ENCODE peak calls at places on chromosome X, in five cellular contexts. One of them, this sample, is unnamed.
A peak's percentile ranks its signal among the peaks of the same experiment; 100 is the strongest.

GRCh38 chrX:115561605-115562491 is 874 bp downstream of the PLS3 start:
- DNase-seq in mesenchymal stem cell: peak; percentile 68
- DNase-seq in neuronal stem cell: peak; percentile 24
- DNase-seq in IMR-90: peak; percentile 35
- DNase-seq in trophoblast cell: peak; percentile 3
- DNase-seq in this sample: peak; percentile 58

GRCh38 chrX:9130031-9130430 is 96.1 kb upstream of the FAM9B start:
- DNase-seq in mesenchymal stem cell: no peak
- DNase-seq in trophoblast cell: no peak
- DNase-seq in IMR-90: no peak
- DNase-seq in neuronal stem cell: no peak
- DNase-seq in this sample: no peak

GRCh38 chrX:101191217-101191750 is 28.3 kb upstream of the DRP2 start:
- DNase-seq in neuronal stem cell: peak; percentile 31
- DNase-seq in trophoblast cell: no peak
- DNase-seq in IMR-90: no peak
- DNase-seq in mesenchymal stem cell: no peak
- DNase-seq in this sample: peak; percentile 63

GRCh38 chrX:110806145-110806544 is 10.5 kb upstream of the CHRDL1 start:
- DNase-seq in IMR-90: peak; percentile 9
- DNase-seq in neuronal stem cell: no peak
- DNase-seq in mesenchymal stem cell: no peak
- DNase-seq in trophoblast cell: no peak
- DNase-seq in this sample: no peak

GRCh38 chrX:68929332-68930150 is 100.7 kb downstream of the EFNB1 start:
- DNase-seq in mesenchymal stem cell: peak; percentile 62
- DNase-seq in trophoblast cell: peak; percentile 13
- DNase-seq in neuronal stem cell: no peak
- DNase-seq in IMR-90: peak; percentile 85
- DNase-seq in this sample: no peak

GRCh38 chrX:52574416-52575275 is 57.8 kb upstream of the XAGE1B start:
- DNase-seq in mesenchymal stem cell: peak; percentile 45
- DNase-seq in neuronal stem cell: peak; percentile 31
- DNase-seq in trophoblast cell: no peak
- DNase-seq in IMR-90: peak; percentile 61
- DNase-seq in this sample: no peak

GRCh38 chrX:650274-650673 is 19.7 kb downstream of the SHOX start:
- DNase-seq in IMR-90: no peak
- DNase-seq in neuronal stem cell: no peak
- DNase-seq in mesenchymal stem cell: no peak
- DNase-seq in trophoblast cell: no peak
- DNase-seq in this sample: no peak

GRCh38 chrX:49155243-49155899 is 7.2 kb upstream of the MAGIX start:
- DNase-seq in IMR-90: peak; percentile 58
- DNase-seq in mesenchymal stem cell: peak; percentile 64
- DNase-seq in trophoblast cell: no peak
- DNase-seq in neuronal stem cell: peak; percentile 60
- DNase-seq in this sample: peak; percentile 78

GRCh38 chrX:149522914-149523313 is 17.8 kb upstream of the IDS start:
- DNase-seq in mesenchymal stem cell: no peak
- DNase-seq in IMR-90: no peak
- DNase-seq in neuronal stem cell: no peak
- DNase-seq in trophoblast cell: no peak
- DNase-seq in this sample: no peak

GRCh38 chrX:115901241-115901640 is 269.3 kb upstream of the AGTR2 start:
- DNase-seq in mesenchymal stem cell: no peak
- DNase-seq in IMR-90: no peak
- DNase-seq in trophoblast cell: no peak
- DNase-seq in neuronal stem cell: no peak
- DNase-seq in this sample: peak; percentile 30

GRCh38 chrX:7266261-7266660 is 118.3 kb upstream of the PUDP start:
- DNase-seq in neuronal stem cell: no peak
- DNase-seq in IMR-90: peak; percentile 34
- DNase-seq in mesenchymal stem cell: no peak
- DNase-seq in trophoblast cell: no peak
- DNase-seq in this sample: no peak

GRCh38 chrX:66200050-66200664 is 36.1 kb downstream of the HEPH start:
- DNase-seq in neuronal stem cell: no peak
- DNase-seq in trophoblast cell: no peak
- DNase-seq in mesenchymal stem cell: no peak
- DNase-seq in IMR-90: no peak
- DNase-seq in this sample: no peak

GRCh38 chrX:11171956-11172355 is 60.8 kb downstream of the HCCS start:
- DNase-seq in mesenchymal stem cell: no peak
- DNase-seq in trophoblast cell: no peak
- DNase-seq in IMR-90: no peak
- DNase-seq in neuronal stem cell: no peak
- DNase-seq in this sample: no peak

GRCh38 chrX:46965125-46965758 is 53.0 kb downstream of the JADE3 start:
- DNase-seq in neuronal stem cell: no peak
- DNase-seq in trophoblast cell: no peak
- DNase-seq in mesenchymal stem cell: peak; percentile 69
- DNase-seq in IMR-90: peak; percentile 73
- DNase-seq in this sample: no peak

GRCh38 chrX:68711845-68712244 is 64.4 kb downstream of the STARD8 start:
- DNase-seq in IMR-90: no peak
- DNase-seq in trophoblast cell: no peak
- DNase-seq in mesenchymal stem cell: no peak
- DNase-seq in neuronal stem cell: no peak
- DNase-seq in this sample: no peak

GRCh38 chrX:71236858-71237257 is 13.8 kb downstream of the GJB1 start:
- DNase-seq in IMR-90: no peak
- DNase-seq in trophoblast cell: no peak
- DNase-seq in neuronal stem cell: no peak
- DNase-seq in mesenchymal stem cell: no peak
- DNase-seq in this sample: no peak

GRCh38 chrX:104195489-104196084 is 29.3 kb downstream of the FAM199X start:
- DNase-seq in mesenchymal stem cell: peak; percentile 44
- DNase-seq in IMR-90: peak; percentile 25
- DNase-seq in neuronal stem cell: peak; percentile 5
- DNase-seq in trophoblast cell: no peak
- DNase-seq in this sample: no peak

GRCh38 chrX:23271011-23271410 is 63.6 kb upstream of the PTCHD1 start:
- DNase-seq in neuronal stem cell: no peak
- DNase-seq in trophoblast cell: no peak
- DNase-seq in mesenchymal stem cell: no peak
- DNase-seq in IMR-90: no peak
- DNase-seq in this sample: no peak

GRCh38 chrX:130111220-130111934 is 1.1 kb upstream of the ELF4 start:
- DNase-seq in IMR-90: no peak
- DNase-seq in mesenchymal stem cell: peak; percentile 29
- DNase-seq in trophoblast cell: no peak
- DNase-seq in neuronal stem cell: no peak
- DNase-seq in this sample: no peak

GRCh38 chrX:8191022-8191421 is 20.0 kb upstream of the VCX2 start:
- DNase-seq in trophoblast cell: peak; percentile 90
- DNase-seq in IMR-90: no peak
- DNase-seq in mesenchymal stem cell: no peak
- DNase-seq in neuronal stem cell: no peak
- DNase-seq in this sample: no peak

GRCh38 chrX:122219226-122219625 is 964.9 kb upstream of the GRIA3 start:
- DNase-seq in mesenchymal stem cell: no peak
- DNase-seq in IMR-90: no peak
- DNase-seq in neuronal stem cell: no peak
- DNase-seq in trophoblast cell: no peak
- DNase-seq in this sample: no peak

GRCh38 chrX:619812-620493 is 10.6 kb upstream of the SHOX start:
- DNase-seq in trophoblast cell: no peak
- DNase-seq in IMR-90: no peak
- DNase-seq in mesenchymal stem cell: no peak
- DNase-seq in neuronal stem cell: no peak
- DNase-seq in this sample: peak; percentile 30

GRCh38 chrX:154020500-154021115 is 906 bp upstream of the IRAK1 start:
- DNase-seq in IMR-90: no peak
- DNase-seq in trophoblast cell: no peak
- DNase-seq in neuronal stem cell: no peak
- DNase-seq in mesenchymal stem cell: peak; percentile 13
- DNase-seq in this sample: no peak
- H3K23ac ChIP-seq in IMR-90: peak overlapping the region; percentile 45
- H3K23ac ChIP-seq in trophoblast cell: no peak overlapping the region
- H3K23ac ChIP-seq in neuronal stem cell: no peak overlapping the region
- H3K23ac ChIP-seq in mesenchymal stem cell: no peak overlapping the region
- H3K23ac ChIP-seq in this sample: no peak overlapping the region

GRCh38 chrX:40880712-40881111 is 145.4 kb upstream of the MED14 start:
- DNase-seq in trophoblast cell: no peak
- DNase-seq in IMR-90: no peak
- DNase-seq in mesenchymal stem cell: no peak
- DNase-seq in neuronal stem cell: no peak
- DNase-seq in this sample: no peak

GRCh38 chrX:40877869-40878268 is 142.5 kb upstream of the MED14 start:
- DNase-seq in neuronal stem cell: no peak
- DNase-seq in IMR-90: peak; percentile 39
- DNase-seq in trophoblast cell: no peak
- DNase-seq in mesenchymal stem cell: peak; percentile 24
- DNase-seq in this sample: no peak

GRCh38 chrX:40883021-40883619 is 147.8 kb upstream of the MED14 start:
- DNase-seq in neuronal stem cell: no peak
- DNase-seq in trophoblast cell: no peak
- DNase-seq in mesenchymal stem cell: no peak
- DNase-seq in IMR-90: no peak
- DNase-seq in this sample: no peak

GRCh38 chrX:40878821-40879571 is 143.7 kb upstream of the MED14 start:
- DNase-seq in neuronal stem cell: no peak
- DNase-seq in trophoblast cell: no peak
- DNase-seq in mesenchymal stem cell: no peak
- DNase-seq in IMR-90: no peak
- DNase-seq in this sample: peak; percentile 58
- H2AFZ ChIP-seq in neuronal stem cell: peak overlapping the region; percentile 63
- H2AFZ ChIP-seq in trophoblast cell: no peak overlapping the region
- H2AFZ ChIP-seq in mesenchymal stem cell: no peak overlapping the region
- H2AFZ ChIP-seq in IMR-90: no peak overlapping the region
- H2AFZ ChIP-seq in this sample: no peak overlapping the region

GRCh38 chrX:21839334-21840198 is at the start of gene MBTPS2:
- DNase-seq in trophoblast cell: peak; percentile 73
- DNase-seq in IMR-90: peak; percentile 91
- DNase-seq in mesenchymal stem cell: peak; percentile 89
- DNase-seq in neuronal stem cell: peak; percentile 82
- DNase-seq in this sample: peak; percentile 79
- H4K8ac ChIP-seq in trophoblast cell: peak within 1 kb of the TSS; percentile 96
- H4K8ac ChIP-seq in IMR-90: peak within 1 kb of the TSS; percentile 87
- H4K8ac ChIP-seq in mesenchymal stem cell: peak within 1 kb of the TSS; percentile 90
- H4K8ac ChIP-seq in neuronal stem cell: no peak within 1 kb of the TSS
- H4K8ac ChIP-seq in this sample: no peak within 1 kb of the TSS

GRCh38 chrX:134692233-134692632 is 34.0 kb upstream of the PLAC1 start:
- DNase-seq in mesenchymal stem cell: no peak
- DNase-seq in trophoblast cell: no peak
- DNase-seq in neuronal stem cell: no peak
- DNase-seq in IMR-90: no peak
- DNase-seq in this sample: no peak

GRCh38 chrX:134692990-134693389 is 34.7 kb upstream of the PLAC1 start:
- DNase-seq in trophoblast cell: peak; percentile 34
- DNase-seq in mesenchymal stem cell: peak; percentile 33
- DNase-seq in IMR-90: peak; percentile 78
- DNase-seq in neuronal stem cell: no peak
- DNase-seq in this sample: no peak

GRCh38 chrX:134688839-134689238 is 30.6 kb upstream of the PLAC1 start:
- DNase-seq in IMR-90: peak; percentile 76
- DNase-seq in neuronal stem cell: no peak
- DNase-seq in mesenchymal stem cell: peak; percentile 29
- DNase-seq in trophoblast cell: no peak
- DNase-seq in this sample: no peak

GRCh38 chrX:134693644-134694043 is 35.4 kb upstream of the PLAC1 start:
- DNase-seq in IMR-90: no peak
- DNase-seq in trophoblast cell: no peak
- DNase-seq in neuronal stem cell: no peak
- DNase-seq in mesenchymal stem cell: no peak
- DNase-seq in this sample: no peak

DNA sequence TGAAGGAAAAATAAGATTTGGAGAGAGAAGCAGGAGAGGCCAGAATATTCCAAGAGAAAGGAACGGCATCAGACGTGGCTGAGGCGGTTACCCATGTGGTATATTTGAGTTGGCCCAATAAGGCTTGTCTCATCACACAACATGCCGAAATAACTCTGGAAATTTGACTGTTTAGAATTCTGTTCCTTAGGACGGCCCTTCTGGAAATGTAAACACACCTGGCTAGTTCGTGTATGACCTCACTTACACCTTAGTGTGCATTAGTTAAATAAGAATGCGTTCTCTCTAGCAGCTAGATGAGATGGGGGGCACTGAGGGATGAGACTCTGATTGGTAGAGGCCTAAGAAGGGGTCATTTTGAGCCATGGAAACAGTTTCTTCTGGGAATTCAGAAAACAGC is 33.2 kb upstream of the PLAC1 start:
- DNase-seq in trophoblast cell: no peak
- DNase-seq in IMR-90: no peak
- DNase-seq in mesenchymal stem cell: no peak
- DNase-seq in neuronal stem cell: no peak
- DNase-seq in this sample: no peak
- H3K23ac ChIP-seq in trophoblast cell: no peak overlapping the region
- H3K23ac ChIP-seq in IMR-90: no peak overlapping the region
- H3K23ac ChIP-seq in mesenchymal stem cell: no peak overlapping the region
- H3K23ac ChIP-seq in neuronal stem cell: no peak overlapping the region
- H3K23ac ChIP-seq in this sample: no peak overlapping the region

GRCh38 chrX:120250522-120251271 is at the start of gene ZBTB33:
- DNase-seq in neuronal stem cell: peak; percentile 89
- DNase-seq in mesenchymal stem cell: peak; percentile 95
- DNase-seq in trophoblast cell: peak; percentile 94
- DNase-seq in IMR-90: peak; percentile 92
- DNase-seq in this sample: peak; percentile 93
- H2AFZ ChIP-seq in neuronal stem cell: peak within 1 kb of the TSS; percentile 84
- H2AFZ ChIP-seq in mesenchymal stem cell: no peak within 1 kb of the TSS
- H2AFZ ChIP-seq in trophoblast cell: peak within 1 kb of the TSS; percentile 92
- H2AFZ ChIP-seq in IMR-90: peak within 1 kb of the TSS; percentile 91
- H2AFZ ChIP-seq in this sample: no peak within 1 kb of the TSS

DNA sequence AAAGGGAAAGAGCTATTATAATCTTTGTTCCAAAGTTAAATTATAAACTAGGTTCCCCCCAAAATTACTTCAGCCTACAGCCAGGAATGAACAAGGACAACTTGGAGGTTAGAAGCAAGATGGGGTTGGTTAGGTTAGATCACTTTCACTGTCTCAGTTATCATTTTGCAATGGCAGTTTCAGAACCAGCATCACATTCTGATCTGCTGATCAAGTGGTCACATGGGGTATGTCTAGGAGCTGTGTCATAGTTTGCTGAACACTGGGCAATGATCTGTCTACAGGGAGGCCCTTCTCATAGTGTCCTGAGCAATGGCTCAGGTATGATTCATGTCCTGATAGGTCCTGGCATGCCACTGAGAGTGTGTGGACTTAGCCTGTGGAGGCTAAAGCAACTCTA is 41.6 kb upstream of the XIAP start:
- DNase-seq in neuronal stem cell: no peak
- DNase-seq in mesenchymal stem cell: peak; percentile 58
- DNase-seq in trophoblast cell: peak; percentile 73
- DNase-seq in IMR-90: peak; percentile 84
- DNase-seq in this sample: no peak
- H4K8ac ChIP-seq in neuronal stem cell: no peak overlapping the region
- H4K8ac ChIP-seq in mesenchymal stem cell: no peak overlapping the region
- H4K8ac ChIP-seq in trophoblast cell: no peak overlapping the region
- H4K8ac ChIP-seq in IMR-90: no peak overlapping the region
- H4K8ac ChIP-seq in this sample: no peak overlapping the region

This sample was measured in H9.